ENCODE peak calls at places on chromosomes 11 and 22, in ten cellular contexts. One of them, this sample, is unnamed.
A peak's percentile ranks its signal among the peaks of the same experiment; 100 is the strongest.

GRCh38 chr22:25006354-25006753 is 53.8 kb downstream of the KIAA1671 start:
- DNase-seq in mammary epithelial cell: no peak
- DNase-seq in NCI-H510A treated with DMSO at 0.1 percent for 48 hours: no peak
- DNase-seq in neural progenitor cell: no peak
- DNase-seq in HAP-1: no peak
- DNase-seq in stimulated activated naive CD4-positive, alpha-beta T cell: no peak
- DNase-seq in NCI-H2029 treated with DMSO at 0.1 percent for 48 hours: no peak
- DNase-seq in HTR-8/SVneo: no peak
- DNase-seq in G401: no peak
- DNase-seq in activated T-helper 1 cell treated with Interleukin-2 at 50 U/mL for 16 hours: no peak
- DNase-seq in this sample: no peak

GRCh38 chr11:119758291-119758690 is 29.3 kb upstream of the NECTIN1 start:
- DNase-seq in NCI-H2029 treated with DMSO at 0.1 percent for 48 hours: no peak
- DNase-seq in activated T-helper 1 cell treated with Interleukin-2 at 50 U/mL for 16 hours: no peak
- DNase-seq in HAP-1: no peak
- DNase-seq in G401: no peak
- DNase-seq in neural progenitor cell: no peak
- DNase-seq in mammary epithelial cell: no peak
- DNase-seq in HTR-8/SVneo: no peak
- DNase-seq in NCI-H510A treated with DMSO at 0.1 percent for 48 hours: no peak
- DNase-seq in stimulated activated naive CD4-positive, alpha-beta T cell: no peak
- DNase-seq in this sample: no peak

GRCh38 chr11:36249271-36249670 is 40.0 kb downstream of the COMMD9 start:
- DNase-seq in mammary epithelial cell: peak; percentile 93
- DNase-seq in HAP-1: no peak
- DNase-seq in NCI-H2029 treated with DMSO at 0.1 percent for 48 hours: no peak
- DNase-seq in HTR-8/SVneo: peak; percentile 56
- DNase-seq in activated T-helper 1 cell treated with Interleukin-2 at 50 U/mL for 16 hours: no peak
- DNase-seq in stimulated activated naive CD4-positive, alpha-beta T cell: no peak
- DNase-seq in G401: no peak
- DNase-seq in neural progenitor cell: no peak
- DNase-seq in NCI-H510A treated with DMSO at 0.1 percent for 48 hours: no peak
- DNase-seq in this sample: no peak

GRCh38 chr11:62602141-62603071 is 741 bp upstream of the MTA2 start:
- DNase-seq in neural progenitor cell: peak; percentile 79
- DNase-seq in HTR-8/SVneo: no peak
- DNase-seq in G401: peak; percentile 66
- DNase-seq in HAP-1: peak; percentile 44
- DNase-seq in activated T-helper 1 cell treated with Interleukin-2 at 50 U/mL for 16 hours: no peak
- DNase-seq in mammary epithelial cell: no peak
- DNase-seq in NCI-H510A treated with DMSO at 0.1 percent for 48 hours: peak; percentile 63
- DNase-seq in NCI-H2029 treated with DMSO at 0.1 percent for 48 hours: peak; percentile 39
- DNase-seq in stimulated activated naive CD4-positive, alpha-beta T cell: no peak
- DNase-seq in this sample: no peak

GRCh38 chr11:116348226-116348625 is 424.6 kb downstream of the BUD13 start:
- DNase-seq in stimulated activated naive CD4-positive, alpha-beta T cell: no peak
- DNase-seq in HAP-1: no peak
- DNase-seq in NCI-H510A treated with DMSO at 0.1 percent for 48 hours: peak; percentile 46
- DNase-seq in NCI-H2029 treated with DMSO at 0.1 percent for 48 hours: no peak
- DNase-seq in mammary epithelial cell: no peak
- DNase-seq in neural progenitor cell: no peak
- DNase-seq in G401: no peak
- DNase-seq in HTR-8/SVneo: no peak
- DNase-seq in activated T-helper 1 cell treated with Interleukin-2 at 50 U/mL for 16 hours: no peak
- DNase-seq in this sample: no peak

GRCh38 chr11:90601261-90601660 is 378.4 kb upstream of the CHORDC1 start:
- DNase-seq in G401: no peak
- DNase-seq in HTR-8/SVneo: no peak
- DNase-seq in HAP-1: no peak
- DNase-seq in NCI-H2029 treated with DMSO at 0.1 percent for 48 hours: no peak
- DNase-seq in neural progenitor cell: no peak
- DNase-seq in stimulated activated naive CD4-positive, alpha-beta T cell: no peak
- DNase-seq in activated T-helper 1 cell treated with Interleukin-2 at 50 U/mL for 16 hours: no peak
- DNase-seq in mammary epithelial cell: no peak
- DNase-seq in NCI-H510A treated with DMSO at 0.1 percent for 48 hours: no peak
- DNase-seq in this sample: no peak

GRCh38 chr22:46803031-46803880 is 40.8 kb downstream of the TBC1D22A start:
- DNase-seq in neural progenitor cell: peak; percentile 68
- DNase-seq in activated T-helper 1 cell treated with Interleukin-2 at 50 U/mL for 16 hours: peak; percentile 57
- DNase-seq in HAP-1: no peak
- DNase-seq in stimulated activated naive CD4-positive, alpha-beta T cell: peak; percentile 45
- DNase-seq in HTR-8/SVneo: peak; percentile 56
- DNase-seq in mammary epithelial cell: peak; percentile 23
- DNase-seq in G401: peak; percentile 52
- DNase-seq in NCI-H2029 treated with DMSO at 0.1 percent for 48 hours: no peak
- DNase-seq in NCI-H510A treated with DMSO at 0.1 percent for 48 hours: no peak
- DNase-seq in this sample: peak; percentile 49

GRCh38 chr11:120331301-120331966 is 4.8 kb upstream of the ARHGEF12 start:
- DNase-seq in mammary epithelial cell: peak; percentile 77
- DNase-seq in HTR-8/SVneo: peak; percentile 77
- DNase-seq in neural progenitor cell: no peak
- DNase-seq in G401: no peak
- DNase-seq in HAP-1: no peak
- DNase-seq in NCI-H2029 treated with DMSO at 0.1 percent for 48 hours: no peak
- DNase-seq in stimulated activated naive CD4-positive, alpha-beta T cell: no peak
- DNase-seq in activated T-helper 1 cell treated with Interleukin-2 at 50 U/mL for 16 hours: no peak
- DNase-seq in NCI-H510A treated with DMSO at 0.1 percent for 48 hours: no peak
- DNase-seq in this sample: no peak

GRCh38 chr11:75547617-75548054 is 14.4 kb upstream of the SERPINH1 start:
- DNase-seq in NCI-H510A treated with DMSO at 0.1 percent for 48 hours: peak; percentile 46
- DNase-seq in HTR-8/SVneo: peak; percentile 94
- DNase-seq in G401: peak; percentile 73
- DNase-seq in HAP-1: peak; percentile 34
- DNase-seq in neural progenitor cell: peak; percentile 88
- DNase-seq in mammary epithelial cell: no peak
- DNase-seq in NCI-H2029 treated with DMSO at 0.1 percent for 48 hours: peak; percentile 52
- DNase-seq in activated T-helper 1 cell treated with Interleukin-2 at 50 U/mL for 16 hours: no peak
- DNase-seq in stimulated activated naive CD4-positive, alpha-beta T cell: no peak
- DNase-seq in this sample: no peak

GRCh38 chr11:125777309-125777708 is 1.3 kb downstream of the PATE2 start:
- DNase-seq in G401: no peak
- DNase-seq in mammary epithelial cell: peak; percentile 40
- DNase-seq in NCI-H2029 treated with DMSO at 0.1 percent for 48 hours: no peak
- DNase-seq in neural progenitor cell: no peak
- DNase-seq in HTR-8/SVneo: no peak
- DNase-seq in NCI-H510A treated with DMSO at 0.1 percent for 48 hours: no peak
- DNase-seq in stimulated activated naive CD4-positive, alpha-beta T cell: no peak
- DNase-seq in activated T-helper 1 cell treated with Interleukin-2 at 50 U/mL for 16 hours: no peak
- DNase-seq in HAP-1: no peak
- DNase-seq in this sample: no peak

GRCh38 chr11:5071815-5072214 is 2.4 kb downstream of the OR52E1 start:
- DNase-seq in NCI-H2029 treated with DMSO at 0.1 percent for 48 hours: no peak
- DNase-seq in neural progenitor cell: no peak
- DNase-seq in stimulated activated naive CD4-positive, alpha-beta T cell: no peak
- DNase-seq in G401: no peak
- DNase-seq in mammary epithelial cell: peak; percentile 4
- DNase-seq in activated T-helper 1 cell treated with Interleukin-2 at 50 U/mL for 16 hours: no peak
- DNase-seq in HAP-1: no peak
- DNase-seq in HTR-8/SVneo: no peak
- DNase-seq in NCI-H510A treated with DMSO at 0.1 percent for 48 hours: no peak
- DNase-seq in this sample: no peak

GRCh38 chr11:112655386-112655785 is 305.8 kb upstream of the NCAM1 start:
- DNase-seq in stimulated activated naive CD4-positive, alpha-beta T cell: no peak
- DNase-seq in neural progenitor cell: no peak
- DNase-seq in NCI-H2029 treated with DMSO at 0.1 percent for 48 hours: no peak
- DNase-seq in HTR-8/SVneo: no peak
- DNase-seq in NCI-H510A treated with DMSO at 0.1 percent for 48 hours: no peak
- DNase-seq in mammary epithelial cell: no peak
- DNase-seq in activated T-helper 1 cell treated with Interleukin-2 at 50 U/mL for 16 hours: no peak
- DNase-seq in HAP-1: no peak
- DNase-seq in G401: peak; percentile 29
- DNase-seq in this sample: no peak

GRCh38 chr22:23147632-23148387 is 2.5 kb downstream of the RAB36 start:
- DNase-seq in neural progenitor cell: no peak
- DNase-seq in NCI-H510A treated with DMSO at 0.1 percent for 48 hours: peak; percentile 64
- DNase-seq in HAP-1: no peak
- DNase-seq in HTR-8/SVneo: no peak
- DNase-seq in NCI-H2029 treated with DMSO at 0.1 percent for 48 hours: peak; percentile 93
- DNase-seq in stimulated activated naive CD4-positive, alpha-beta T cell: no peak
- DNase-seq in mammary epithelial cell: peak; percentile 56
- DNase-seq in activated T-helper 1 cell treated with Interleukin-2 at 50 U/mL for 16 hours: no peak
- DNase-seq in G401: no peak
- DNase-seq in this sample: no peak

GRCh38 chr11:1691027-1691877 is 5.7 kb upstream of the KRTAP5-6 start:
- DNase-seq in mammary epithelial cell: no peak
- DNase-seq in NCI-H510A treated with DMSO at 0.1 percent for 48 hours: no peak
- DNase-seq in G401: no peak
- DNase-seq in neural progenitor cell: no peak
- DNase-seq in activated T-helper 1 cell treated with Interleukin-2 at 50 U/mL for 16 hours: no peak
- DNase-seq in HTR-8/SVneo: no peak
- DNase-seq in NCI-H2029 treated with DMSO at 0.1 percent for 48 hours: no peak
- DNase-seq in stimulated activated naive CD4-positive, alpha-beta T cell: no peak
- DNase-seq in HAP-1: no peak
- DNase-seq in this sample: no peak

GRCh38 chr22:23781533-23781932 is 5.2 kb upstream of the SMARCB1 start:
- DNase-seq in HAP-1: no peak
- DNase-seq in HTR-8/SVneo: peak; percentile 65
- DNase-seq in mammary epithelial cell: peak; percentile 83
- DNase-seq in NCI-H510A treated with DMSO at 0.1 percent for 48 hours: no peak
- DNase-seq in stimulated activated naive CD4-positive, alpha-beta T cell: no peak
- DNase-seq in NCI-H2029 treated with DMSO at 0.1 percent for 48 hours: no peak
- DNase-seq in G401: no peak
- DNase-seq in activated T-helper 1 cell treated with Interleukin-2 at 50 U/mL for 16 hours: no peak
- DNase-seq in neural progenitor cell: no peak
- DNase-seq in this sample: no peak

GRCh38 chr22:23302171-23303002 is 122.1 kb downstream of the BCR start:
- DNase-seq in HAP-1: no peak
- DNase-seq in NCI-H2029 treated with DMSO at 0.1 percent for 48 hours: no peak
- DNase-seq in activated T-helper 1 cell treated with Interleukin-2 at 50 U/mL for 16 hours: no peak
- DNase-seq in HTR-8/SVneo: no peak
- DNase-seq in mammary epithelial cell: no peak
- DNase-seq in stimulated activated naive CD4-positive, alpha-beta T cell: no peak
- DNase-seq in G401: no peak
- DNase-seq in neural progenitor cell: no peak
- DNase-seq in NCI-H510A treated with DMSO at 0.1 percent for 48 hours: no peak
- DNase-seq in this sample: no peak

GRCh38 chr11:89361738-89362137 is 129.4 kb downstream of the NOX4 start:
- DNase-seq in NCI-H2029 treated with DMSO at 0.1 percent for 48 hours: no peak
- DNase-seq in stimulated activated naive CD4-positive, alpha-beta T cell: no peak
- DNase-seq in mammary epithelial cell: no peak
- DNase-seq in NCI-H510A treated with DMSO at 0.1 percent for 48 hours: peak; percentile 38
- DNase-seq in HAP-1: no peak
- DNase-seq in HTR-8/SVneo: no peak
- DNase-seq in G401: no peak
- DNase-seq in neural progenitor cell: no peak
- DNase-seq in activated T-helper 1 cell treated with Interleukin-2 at 50 U/mL for 16 hours: no peak
- DNase-seq in this sample: no peak

GRCh38 chr11:4643084-4643483 is 698 bp upstream of the OR51E1 start:
- DNase-seq in stimulated activated naive CD4-positive, alpha-beta T cell: no peak
- DNase-seq in G401: no peak
- DNase-seq in HAP-1: no peak
- DNase-seq in HTR-8/SVneo: no peak
- DNase-seq in NCI-H510A treated with DMSO at 0.1 percent for 48 hours: no peak
- DNase-seq in mammary epithelial cell: no peak
- DNase-seq in NCI-H2029 treated with DMSO at 0.1 percent for 48 hours: no peak
- DNase-seq in activated T-helper 1 cell treated with Interleukin-2 at 50 U/mL for 16 hours: no peak
- DNase-seq in neural progenitor cell: no peak
- DNase-seq in this sample: no peak

GRCh38 chr22:39343259-39344045 is 6.3 kb upstream of the SYNGR1 start:
- DNase-seq in HTR-8/SVneo: peak; percentile 45
- DNase-seq in NCI-H510A treated with DMSO at 0.1 percent for 48 hours: peak; percentile 39
- DNase-seq in neural progenitor cell: peak; percentile 75
- DNase-seq in activated T-helper 1 cell treated with Interleukin-2 at 50 U/mL for 16 hours: peak; percentile 26
- DNase-seq in G401: peak; percentile 95
- DNase-seq in NCI-H2029 treated with DMSO at 0.1 percent for 48 hours: no peak
- DNase-seq in stimulated activated naive CD4-positive, alpha-beta T cell: peak; percentile 52
- DNase-seq in mammary epithelial cell: peak; percentile 42
- DNase-seq in HAP-1: peak; percentile 54
- DNase-seq in this sample: peak; percentile 20

GRCh38 chr11:8658210-8658968 is 24.1 kb downstream of the TRIM66 start:
- DNase-seq in NCI-H2029 treated with DMSO at 0.1 percent for 48 hours: no peak
- DNase-seq in HAP-1: no peak
- DNase-seq in mammary epithelial cell: no peak
- DNase-seq in activated T-helper 1 cell treated with Interleukin-2 at 50 U/mL for 16 hours: no peak
- DNase-seq in stimulated activated naive CD4-positive, alpha-beta T cell: no peak
- DNase-seq in NCI-H510A treated with DMSO at 0.1 percent for 48 hours: peak; percentile 51
- DNase-seq in HTR-8/SVneo: no peak
- DNase-seq in G401: peak; percentile 82
- DNase-seq in neural progenitor cell: peak; percentile 38
- DNase-seq in this sample: no peak

GRCh38 chr11:28628412-28628811 is 520.2 kb downstream of the METTL15 start:
- DNase-seq in HTR-8/SVneo: no peak
- DNase-seq in mammary epithelial cell: no peak
- DNase-seq in G401: no peak
- DNase-seq in activated T-helper 1 cell treated with Interleukin-2 at 50 U/mL for 16 hours: no peak
- DNase-seq in neural progenitor cell: peak; percentile 76
- DNase-seq in NCI-H2029 treated with DMSO at 0.1 percent for 48 hours: no peak
- DNase-seq in HAP-1: no peak
- DNase-seq in stimulated activated naive CD4-positive, alpha-beta T cell: no peak
- DNase-seq in NCI-H510A treated with DMSO at 0.1 percent for 48 hours: no peak
- DNase-seq in this sample: no peak

GRCh38 chr11:95279921-95280861 is 49.2 kb upstream of the SESN3 start:
- DNase-seq in NCI-H2029 treated with DMSO at 0.1 percent for 48 hours: no peak
- DNase-seq in HTR-8/SVneo: no peak
- DNase-seq in neural progenitor cell: no peak
- DNase-seq in HAP-1: peak; percentile 95
- DNase-seq in mammary epithelial cell: peak; percentile 75
- DNase-seq in stimulated activated naive CD4-positive, alpha-beta T cell: no peak
- DNase-seq in activated T-helper 1 cell treated with Interleukin-2 at 50 U/mL for 16 hours: no peak
- DNase-seq in G401: peak; percentile 15
- DNase-seq in NCI-H510A treated with DMSO at 0.1 percent for 48 hours: no peak
- DNase-seq in this sample: no peak

GRCh38 chr11:130371004-130371590 is 56.4 kb upstream of the ZBTB44 start:
- DNase-seq in neural progenitor cell: no peak
- DNase-seq in mammary epithelial cell: no peak
- DNase-seq in activated T-helper 1 cell treated with Interleukin-2 at 50 U/mL for 16 hours: no peak
- DNase-seq in HTR-8/SVneo: no peak
- DNase-seq in G401: no peak
- DNase-seq in NCI-H510A treated with DMSO at 0.1 percent for 48 hours: no peak
- DNase-seq in stimulated activated naive CD4-positive, alpha-beta T cell: no peak
- DNase-seq in NCI-H2029 treated with DMSO at 0.1 percent for 48 hours: no peak
- DNase-seq in HAP-1: no peak
- DNase-seq in this sample: no peak

GRCh38 chr11:86160546-86161149 is 83.9 kb upstream of the EED start:
- DNase-seq in HTR-8/SVneo: no peak
- DNase-seq in G401: no peak
- DNase-seq in neural progenitor cell: no peak
- DNase-seq in activated T-helper 1 cell treated with Interleukin-2 at 50 U/mL for 16 hours: no peak
- DNase-seq in HAP-1: peak; percentile 13
- DNase-seq in mammary epithelial cell: peak; percentile 93
- DNase-seq in NCI-H2029 treated with DMSO at 0.1 percent for 48 hours: peak; percentile 21
- DNase-seq in stimulated activated naive CD4-positive, alpha-beta T cell: no peak
- DNase-seq in NCI-H510A treated with DMSO at 0.1 percent for 48 hours: peak; percentile 65
- DNase-seq in this sample: no peak

This sample was measured in activated effector memory CD4-positive, alpha-beta T cell treated with Interleukin-2 at 50 U/mL for 16 hours.